ENCODE peak calls at places on chromosomes 2 and 18, in eight cellular contexts. One of them, this sample, is unnamed.

GRCh38 chr18:56919190-56919589 is 227.7 kb upstream of the BOD1L2 start:
- DNase-seq in stomach: no peak
- DNase-seq in upper lobe of left lung: no peak
- DNase-seq in HepG2: no peak
- DNase-seq in suprapubic skin: no peak
- DNase-seq in K562: no peak
- DNase-seq in transverse colon: no peak
- DNase-seq in esophagus muscularis mucosa: no peak
- DNase-seq in this sample: no peak

GRCh38 chr2:65003037-65003436 is 13.8 kb downstream of the SLC1A4 start:
- DNase-seq in stomach: no peak
- DNase-seq in upper lobe of left lung: no peak
- DNase-seq in HepG2: no peak
- DNase-seq in suprapubic skin: no peak
- DNase-seq in K562: no peak
- DNase-seq in transverse colon: no peak
- DNase-seq in esophagus muscularis mucosa: no peak
- DNase-seq in this sample: no peak

GRCh38 chr18:55534547-55534946 is 53.4 kb downstream of the TCF4 start:
- DNase-seq in stomach: no peak
- DNase-seq in upper lobe of left lung: no peak
- DNase-seq in HepG2: no peak
- DNase-seq in suprapubic skin: no peak
- DNase-seq in K562: no peak
- DNase-seq in transverse colon: no peak
- DNase-seq in esophagus muscularis mucosa: no peak
- DNase-seq in this sample: no peak

GRCh38 chr2:181374741-181375675 is 82.2 kb upstream of the ITGA4 start:
- DNase-seq in stomach: no peak
- DNase-seq in upper lobe of left lung: no peak
- DNase-seq in HepG2: no peak
- DNase-seq in suprapubic skin: no peak
- DNase-seq in K562: no peak
- DNase-seq in transverse colon: no peak
- DNase-seq in esophagus muscularis mucosa: no peak
- DNase-seq in this sample: no peak

GRCh38 chr18:25251127-25251526 is 100.8 kb downstream of the ZNF521 start:
- DNase-seq in stomach: no peak
- DNase-seq in upper lobe of left lung: no peak
- DNase-seq in HepG2: no peak
- DNase-seq in suprapubic skin: no peak
- DNase-seq in K562: no peak
- DNase-seq in transverse colon: no peak
- DNase-seq in esophagus muscularis mucosa: no peak
- DNase-seq in this sample: no peak

GRCh38 chr2:71552861-71553301 is 99.5 kb downstream of the DYSF start:
- DNase-seq in stomach: no peak
- DNase-seq in upper lobe of left lung: no peak
- DNase-seq in HepG2: no peak
- DNase-seq in suprapubic skin: no peak
- DNase-seq in K562: no peak
- DNase-seq in transverse colon: no peak
- DNase-seq in esophagus muscularis mucosa: no peak
- DNase-seq in this sample: no peak

GRCh38 chr18:2715990-2716389 is 60.5 kb downstream of the SMCHD1 start:
- DNase-seq in stomach: no peak
- DNase-seq in upper lobe of left lung: no peak
- DNase-seq in HepG2: no peak
- DNase-seq in suprapubic skin: no peak
- DNase-seq in K562: no peak
- DNase-seq in transverse colon: no peak
- DNase-seq in esophagus muscularis mucosa: no peak
- DNase-seq in this sample: no peak

GRCh38 chr2:15302154-15302553 is 259.0 kb downstream of the NBAS start:
- DNase-seq in stomach: no peak
- DNase-seq in upper lobe of left lung: no peak
- DNase-seq in HepG2: no peak
- DNase-seq in suprapubic skin: no peak
- DNase-seq in K562: peak
- DNase-seq in transverse colon: no peak
- DNase-seq in esophagus muscularis mucosa: no peak
- DNase-seq in this sample: no peak

GRCh38 chr2:200442471-200442870 is 67.4 kb downstream of the KCTD18 start:
- DNase-seq in stomach: no peak
- DNase-seq in upper lobe of left lung: no peak
- DNase-seq in HepG2: no peak
- DNase-seq in suprapubic skin: no peak
- DNase-seq in K562: no peak
- DNase-seq in transverse colon: no peak
- DNase-seq in esophagus muscularis mucosa: no peak
- DNase-seq in this sample: no peak

GRCh38 chr2:20222769-20223344 is 2.1 kb downstream of the SDC1 start:
- DNase-seq in stomach: no peak
- DNase-seq in upper lobe of left lung: no peak
- DNase-seq in HepG2: no peak
- DNase-seq in suprapubic skin: no peak
- DNase-seq in K562: no peak
- DNase-seq in transverse colon: no peak
- DNase-seq in esophagus muscularis mucosa: no peak
- DNase-seq in this sample: no peak

GRCh38 chr2:121398853-121399252 is 113.9 kb upstream of the TFCP2L1 start:
- DNase-seq in stomach: no peak
- DNase-seq in upper lobe of left lung: no peak
- DNase-seq in HepG2: no peak
- DNase-seq in suprapubic skin: no peak
- DNase-seq in K562: no peak
- DNase-seq in transverse colon: no peak
- DNase-seq in esophagus muscularis mucosa: no peak
- DNase-seq in this sample: no peak

GRCh38 chr2:174035981-174036742 is 71.0 kb upstream of the SP3 start:
- DNase-seq in stomach: no peak
- DNase-seq in upper lobe of left lung: no peak
- DNase-seq in HepG2: no peak
- DNase-seq in suprapubic skin: no peak
- DNase-seq in K562: peak
- DNase-seq in transverse colon: no peak
- DNase-seq in esophagus muscularis mucosa: no peak
- DNase-seq in this sample: peak

GRCh38 chr2:145230546-145230945 is 710.6 kb upstream of the ZEB2 start:
- DNase-seq in stomach: no peak
- DNase-seq in upper lobe of left lung: no peak
- DNase-seq in HepG2: no peak
- DNase-seq in suprapubic skin: no peak
- DNase-seq in K562: no peak
- DNase-seq in transverse colon: no peak
- DNase-seq in esophagus muscularis mucosa: no peak
- DNase-seq in this sample: no peak

GRCh38 chr2:206275274-206276160 is 1.1 kb downstream of the ZDBF2 start:
- DNase-seq in stomach: no peak
- DNase-seq in upper lobe of left lung: no peak
- DNase-seq in HepG2: no peak
- DNase-seq in suprapubic skin: no peak
- DNase-seq in K562: no peak
- DNase-seq in transverse colon: no peak
- DNase-seq in esophagus muscularis mucosa: no peak
- DNase-seq in this sample: no peak

GRCh38 chr2:172012688-172013358 is 13.1 kb downstream of the METAP1D start:
- DNase-seq in stomach: no peak
- DNase-seq in upper lobe of left lung: peak
- DNase-seq in HepG2: peak
- DNase-seq in suprapubic skin: no peak
- DNase-seq in K562: no peak
- DNase-seq in transverse colon: no peak
- DNase-seq in esophagus muscularis mucosa: peak
- DNase-seq in this sample: no peak

DNA sequence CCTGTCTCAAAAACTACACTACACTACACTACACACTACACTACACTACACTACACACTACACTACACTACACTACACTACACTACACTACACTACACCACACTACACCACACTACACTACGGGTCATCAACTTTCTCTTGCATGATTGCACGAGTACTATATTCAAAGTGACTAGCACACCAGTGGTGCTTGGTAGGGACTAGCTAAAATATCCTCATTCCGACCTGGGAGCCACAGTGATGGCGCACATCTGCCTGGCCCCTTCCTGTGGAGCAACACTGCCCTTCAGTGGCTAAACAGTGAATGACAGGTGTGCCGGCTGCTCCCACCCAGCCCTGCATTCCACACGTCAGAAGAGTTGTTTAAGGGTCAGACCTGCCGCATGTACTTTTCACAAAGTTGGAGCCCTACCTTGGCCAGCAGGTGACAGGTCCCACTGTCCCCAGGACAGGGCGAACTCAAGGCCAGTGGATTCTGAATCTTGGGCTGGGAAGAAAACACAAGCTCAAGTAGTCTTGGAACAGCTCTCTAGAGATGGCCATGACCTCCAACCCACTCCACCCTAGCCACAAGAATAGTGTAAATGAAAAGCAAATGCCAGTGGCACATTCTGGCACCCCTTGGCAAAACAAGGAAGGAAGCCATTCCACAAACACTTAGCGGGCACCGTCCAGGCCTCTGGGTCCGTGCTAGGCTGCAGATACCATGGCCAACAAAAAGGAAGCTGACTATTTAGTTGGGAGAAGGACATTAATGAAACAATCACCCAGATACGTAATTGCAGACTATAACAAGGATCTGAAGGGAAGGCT is 79.7 kb upstream of the MSH2 start:
- DNase-seq in stomach: peak
- DNase-seq in upper lobe of left lung: no peak
- DNase-seq in HepG2: peak
- DNase-seq in suprapubic skin: peak
- DNase-seq in K562: peak
- DNase-seq in transverse colon: peak
- DNase-seq in esophagus muscularis mucosa: peak
- DNase-seq in this sample: peak
- TF ChIP-seq EP300 in stomach: no peak
- TF ChIP-seq EP300 in upper lobe of left lung: no peak
- TF ChIP-seq EP300 in HepG2: peak
- TF ChIP-seq EP300 in suprapubic skin: no peak
- TF ChIP-seq EP300 in K562: no peak
- TF ChIP-seq EP300 in transverse colon: no peak
- TF ChIP-seq EP300 in esophagus muscularis mucosa: no peak
- TF ChIP-seq EP300 in this sample: no peak

DNA sequence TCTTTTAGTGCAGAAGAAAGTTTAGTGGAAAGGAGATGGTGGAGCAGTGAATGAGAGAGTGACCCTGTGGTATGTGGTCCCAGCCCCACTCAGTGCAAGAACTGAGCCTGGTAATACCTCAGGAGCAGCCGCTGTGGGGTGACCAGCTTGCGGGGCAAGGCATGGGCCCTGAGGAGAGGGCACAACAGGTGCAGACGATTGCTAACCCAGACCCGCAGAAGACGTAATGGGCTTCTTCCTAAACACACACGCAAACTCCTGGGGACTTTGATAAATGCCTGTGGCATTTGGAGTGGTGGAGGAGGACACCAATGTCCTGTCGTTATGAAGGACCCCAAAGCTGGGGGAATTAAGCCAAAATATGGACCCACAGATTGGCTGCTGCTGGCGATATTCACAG is 78.7 kb downstream of the GFPT1 start:
- DNase-seq in stomach: no peak
- DNase-seq in upper lobe of left lung: peak
- DNase-seq in HepG2: no peak
- DNase-seq in suprapubic skin: no peak
- DNase-seq in K562: no peak
- DNase-seq in transverse colon: no peak
- DNase-seq in esophagus muscularis mucosa: no peak
- DNase-seq in this sample: no peak
- H3K27ac ChIP-seq in stomach: no peak
- H3K27ac ChIP-seq in upper lobe of left lung: peak
- H3K27ac ChIP-seq in HepG2: no peak
- H3K27ac ChIP-seq in suprapubic skin: peak
- H3K27ac ChIP-seq in K562: no peak
- H3K27ac ChIP-seq in transverse colon: peak
- H3K27ac ChIP-seq in esophagus muscularis mucosa: peak
- H3K27ac ChIP-seq in this sample: peak

DNA sequence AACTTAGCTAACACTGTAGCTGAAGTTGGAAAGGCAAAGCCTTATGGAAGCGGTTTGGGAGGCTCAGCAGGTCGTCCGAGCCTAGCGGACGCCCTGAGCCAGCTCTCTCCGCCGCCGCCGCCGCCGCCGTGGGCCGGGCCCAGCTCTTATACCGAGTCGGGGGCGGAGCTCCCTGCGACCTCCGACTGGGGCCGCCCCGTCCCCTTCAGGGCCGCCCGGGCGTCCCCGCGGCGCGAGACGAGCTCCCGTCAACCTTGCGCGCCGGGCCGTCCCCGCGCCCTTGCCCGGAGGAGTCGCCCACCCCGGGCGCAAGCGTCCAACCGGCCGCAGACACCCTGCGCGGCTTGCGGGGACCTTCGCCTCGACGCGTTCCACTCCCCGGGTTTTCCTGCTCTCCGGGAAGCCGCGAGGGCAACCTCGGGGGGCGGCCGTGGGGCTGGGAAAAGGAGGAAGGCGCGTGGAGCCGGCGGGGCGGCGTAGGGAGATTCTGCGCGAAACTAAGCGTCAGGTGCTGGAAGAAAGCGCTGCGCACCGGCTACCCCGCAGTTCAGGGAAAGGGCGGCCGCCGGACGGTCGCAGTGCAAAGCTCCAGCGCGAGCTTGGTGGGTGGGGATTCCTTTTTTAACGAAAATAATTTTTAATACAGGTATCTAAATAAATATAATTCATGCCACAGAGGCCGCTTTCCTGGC is at the start of gene SLC40A1:
- DNase-seq in stomach: peak
- DNase-seq in upper lobe of left lung: peak
- DNase-seq in HepG2: peak
- DNase-seq in suprapubic skin: peak
- DNase-seq in K562: peak
- DNase-seq in transverse colon: peak
- DNase-seq in esophagus muscularis mucosa: no peak
- DNase-seq in this sample: peak
- TF ChIP-seq POLR2AphosphoS5 in stomach: peak
- TF ChIP-seq POLR2AphosphoS5 in upper lobe of left lung: peak
- TF ChIP-seq POLR2AphosphoS5 in HepG2: peak
- TF ChIP-seq POLR2AphosphoS5 in suprapubic skin: peak
- TF ChIP-seq POLR2AphosphoS5 in K562: peak
- TF ChIP-seq POLR2AphosphoS5 in transverse colon: peak
- TF ChIP-seq POLR2AphosphoS5 in esophagus muscularis mucosa: peak
- TF ChIP-seq POLR2AphosphoS5 in this sample: peak

DNA sequence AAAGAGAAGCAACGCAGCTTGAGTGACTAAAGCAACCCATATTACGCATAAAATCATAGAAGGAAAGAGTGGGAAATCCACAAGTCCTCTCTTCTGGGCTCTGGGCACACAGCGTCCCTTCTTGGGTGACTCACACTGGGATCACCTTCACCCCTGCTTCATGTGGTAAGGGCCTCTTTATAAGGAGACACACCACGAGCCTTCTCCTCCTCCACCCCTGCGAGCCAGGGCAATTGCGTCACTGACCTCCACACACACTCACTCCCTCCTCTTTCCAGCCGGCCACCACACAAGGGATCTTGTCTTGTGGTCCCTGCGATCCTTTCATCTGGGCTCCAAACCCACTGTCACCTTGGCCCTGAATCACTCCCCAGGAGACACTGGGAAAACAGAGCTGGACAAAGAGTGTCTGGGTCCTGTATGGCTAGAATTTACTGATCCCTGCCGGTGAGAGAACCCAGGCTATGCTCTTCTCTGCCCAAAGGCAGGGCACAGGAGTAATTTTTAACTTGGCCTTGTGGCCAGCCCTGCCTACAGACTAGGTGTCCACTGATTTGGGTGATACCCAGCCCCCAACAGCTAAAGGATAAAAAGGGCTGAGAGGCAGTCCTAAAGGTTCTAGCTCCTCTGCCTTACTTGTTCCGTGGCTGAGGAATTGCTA is 35.3 kb downstream of the NHEJ1 start:
- DNase-seq in stomach: peak
- DNase-seq in upper lobe of left lung: no peak
- DNase-seq in HepG2: peak
- DNase-seq in suprapubic skin: no peak
- DNase-seq in K562: peak
- DNase-seq in transverse colon: peak
- DNase-seq in esophagus muscularis mucosa: no peak
- DNase-seq in this sample: peak
- TF ChIP-seq EP300 in stomach: no peak
- TF ChIP-seq EP300 in upper lobe of left lung: no peak
- TF ChIP-seq EP300 in HepG2: peak
- TF ChIP-seq EP300 in suprapubic skin: no peak
- TF ChIP-seq EP300 in K562: no peak
- TF ChIP-seq EP300 in transverse colon: peak
- TF ChIP-seq EP300 in esophagus muscularis mucosa: no peak
- TF ChIP-seq EP300 in this sample: no peak